ENCODE peak calls at places on chromosome 11, in nine cellular contexts. H, V, C, D, Q, N, W, E and P are unnamed samples.

GRCh38 chr11:111905391-111905790 is 6.2 kb downstream of the CRYAB start:
- DNase-seq in V (no peak), H (no peak), Q (no peak), D (no peak), W (no peak), N (no peak), C (no peak), E (no peak), P (no peak)

GRCh38 chr11:61131586-61131985 is 29.3 kb downstream of the CD5 start:
- DNase-seq in E (no peak), N (no peak), D (no peak), Q (no peak), C (no peak), H (no peak), V (no peak), W (no peak), P (peak; percentile 66)

GRCh38 chr11:125348704-125349635 is 147.1 kb downstream of the FEZ1 start:
- DNase-seq in C (no peak), V (peak; percentile 23), Q (peak; percentile 84), E (no peak), D (no peak), N (no peak), W (peak; percentile 31), H (no peak), P (peak; percentile 85)

GRCh38 chr11:65884716-65885092 is 3.6 kb downstream of the FIBP start:
- DNase-seq in E (peak; percentile 70), H (no peak), V (peak; percentile 71), W (peak; percentile 73), N (peak; percentile 64), C (no peak), Q (peak; percentile 90), D (no peak), P (peak; percentile 73)

GRCh38 chr11:7587712-7588111 is 73.9 kb downstream of the PPFIBP2 start:
- DNase-seq in N (no peak), C (no peak), Q (no peak), E (no peak), V (no peak), H (no peak), D (no peak), W (no peak), P (no peak)

GRCh38 chr11:34667810-34668582 is 47.1 kb downstream of the EHF start:
- DNase-seq in Q (no peak), N (no peak), V (no peak), C (no peak), D (no peak), E (no peak), W (no peak), H (no peak), P (no peak)

GRCh38 chr11:47400813-47401279 is 7.5 kb upstream of the SLC39A13 start:
- DNase-seq in E (no peak), W (no peak), H (no peak), C (no peak), V (no peak), N (no peak), D (no peak), Q (no peak), P (no peak)

GRCh38 chr11:106706355-106706754 is 311.9 kb downstream of the GUCY1A2 start:
- DNase-seq in W (no peak), E (no peak), H (peak; percentile 39), C (no peak), Q (no peak), N (no peak), V (no peak), D (peak; percentile 22), P (no peak)

GRCh38 chr11:134071306-134071705 is 2.4 kb downstream of the JAM3 start:
- DNase-seq in C (no peak), N (no peak), V (no peak), E (no peak), W (no peak), D (no peak), Q (no peak), H (no peak), P (peak; percentile 35)

GRCh38 chr11:61341706-61342105 is 8.7 kb downstream of the TKFC start:
- DNase-seq in H (no peak), C (no peak), E (no peak), Q (no peak), N (no peak), V (no peak), W (no peak), D (no peak), P (no peak)